ENCODE peak calls at places on chromosomes 3 and 15, in six cellular contexts. One of them, this sample, is unnamed.

GRCh38 chr3:126197854-126198584 is 17.6 kb upstream of the ALDH1L1 start:
- DNase-seq in sigmoid colon: peak; percentile 87
- DNase-seq in H1: no peak
- DNase-seq in CD8-positive, alpha-beta T cell: peak; percentile 42
- DNase-seq in heart left ventricle: peak; percentile 38
- DNase-seq in psoas muscle: peak; percentile 72
- DNase-seq in this sample: peak; percentile 91

GRCh38 chr15:62698646-62699045 is 343.9 kb upstream of the TPM1 start:
- DNase-seq in sigmoid colon: no peak
- DNase-seq in CD8-positive, alpha-beta T cell: no peak
- DNase-seq in heart left ventricle: no peak
- DNase-seq in H1: no peak
- DNase-seq in psoas muscle: no peak
- DNase-seq in this sample: no peak

GRCh38 chr3:117243657-117244056 is 534.1 kb downstream of the TUSC7 start:
- DNase-seq in sigmoid colon: no peak
- DNase-seq in heart left ventricle: no peak
- DNase-seq in psoas muscle: no peak
- DNase-seq in H1: no peak
- DNase-seq in CD8-positive, alpha-beta T cell: no peak
- DNase-seq in this sample: peak; percentile 3

GRCh38 chr3:40044487-40044886 is 235.1 kb downstream of the MYRIP start:
- DNase-seq in sigmoid colon: no peak
- DNase-seq in heart left ventricle: no peak
- DNase-seq in CD8-positive, alpha-beta T cell: no peak
- DNase-seq in psoas muscle: no peak
- DNase-seq in H1: no peak
- DNase-seq in this sample: peak; percentile 31

GRCh38 chr3:172512363-172512762 is 10.9 kb downstream of the TNFSF10 start:
- DNase-seq in sigmoid colon: peak; percentile 76
- DNase-seq in psoas muscle: peak; percentile 50
- DNase-seq in CD8-positive, alpha-beta T cell: peak; percentile 64
- DNase-seq in H1: no peak
- DNase-seq in heart left ventricle: peak; percentile 59
- DNase-seq in this sample: no peak

GRCh38 chr3:172177046-172177445 is 137.7 kb downstream of the FNDC3B start:
- DNase-seq in heart left ventricle: peak; percentile 25
- DNase-seq in H1: no peak
- DNase-seq in sigmoid colon: no peak
- DNase-seq in CD8-positive, alpha-beta T cell: no peak
- DNase-seq in psoas muscle: no peak
- DNase-seq in this sample: peak; percentile 72

GRCh38 chr3:29686889-29687592 is 406.2 kb downstream of the RBMS3 start:
- DNase-seq in psoas muscle: no peak
- DNase-seq in heart left ventricle: no peak
- DNase-seq in H1: no peak
- DNase-seq in sigmoid colon: no peak
- DNase-seq in CD8-positive, alpha-beta T cell: no peak
- DNase-seq in this sample: no peak

GRCh38 chr3:119559441-119559963 is at the start of gene CD80:
- DNase-seq in sigmoid colon: peak; percentile 73
- DNase-seq in heart left ventricle: peak; percentile 44
- DNase-seq in CD8-positive, alpha-beta T cell: peak; percentile 48
- DNase-seq in H1: no peak
- DNase-seq in psoas muscle: peak; percentile 28
- DNase-seq in this sample: peak; percentile 63

GRCh38 chr3:69488026-69488425 is 102.1 kb upstream of the FRMD4B start:
- DNase-seq in sigmoid colon: no peak
- DNase-seq in CD8-positive, alpha-beta T cell: no peak
- DNase-seq in psoas muscle: no peak
- DNase-seq in H1: no peak
- DNase-seq in heart left ventricle: no peak
- DNase-seq in this sample: no peak

GRCh38 chr15:99426431-99427105 is 139.2 kb upstream of the MEF2A start:
- DNase-seq in psoas muscle: no peak
- DNase-seq in H1: no peak
- DNase-seq in CD8-positive, alpha-beta T cell: no peak
- DNase-seq in heart left ventricle: no peak
- DNase-seq in sigmoid colon: peak; percentile 45
- DNase-seq in this sample: no peak

GRCh38 chr15:59997070-59997701 is 6.9 kb upstream of the FOXB1 start:
- DNase-seq in CD8-positive, alpha-beta T cell: peak; percentile 53
- DNase-seq in heart left ventricle: no peak
- DNase-seq in psoas muscle: no peak
- DNase-seq in sigmoid colon: no peak
- DNase-seq in H1: peak; percentile 82
- DNase-seq in this sample: no peak

GRCh38 chr15:94674251-94674650 is 442.9 kb downstream of the MCTP2 start:
- DNase-seq in H1: no peak
- DNase-seq in heart left ventricle: no peak
- DNase-seq in sigmoid colon: no peak
- DNase-seq in psoas muscle: no peak
- DNase-seq in CD8-positive, alpha-beta T cell: no peak
- DNase-seq in this sample: no peak

GRCh38 chr3:1092771-1093170 is at the start of gene CNTN6:
- DNase-seq in heart left ventricle: no peak
- DNase-seq in CD8-positive, alpha-beta T cell: no peak
- DNase-seq in sigmoid colon: no peak
- DNase-seq in psoas muscle: no peak
- DNase-seq in H1: no peak
- DNase-seq in this sample: peak; percentile 17

GRCh38 chr3:157175678-157176077 is 15.7 kb upstream of the CCNL1 start:
- DNase-seq in psoas muscle: no peak
- DNase-seq in heart left ventricle: no peak
- DNase-seq in sigmoid colon: peak; percentile 76
- DNase-seq in H1: no peak
- DNase-seq in CD8-positive, alpha-beta T cell: peak; percentile 19
- DNase-seq in this sample: peak; percentile 29

GRCh38 chr3:30448946-30449686 is 157.3 kb upstream of the TGFBR2 start:
- DNase-seq in sigmoid colon: no peak
- DNase-seq in psoas muscle: no peak
- DNase-seq in heart left ventricle: no peak
- DNase-seq in H1: no peak
- DNase-seq in CD8-positive, alpha-beta T cell: no peak
- DNase-seq in this sample: no peak

GRCh38 chr3:186669378-186670084 is 3.7 kb downstream of the HRG start:
- DNase-seq in psoas muscle: no peak
- DNase-seq in CD8-positive, alpha-beta T cell: no peak
- DNase-seq in sigmoid colon: no peak
- DNase-seq in H1: no peak
- DNase-seq in heart left ventricle: no peak
- DNase-seq in this sample: no peak

GRCh38 chr15:77870195-77871065 is 207.1 kb downstream of the TBC1D2B start:
- DNase-seq in heart left ventricle: peak; percentile 61
- DNase-seq in psoas muscle: peak; percentile 65
- DNase-seq in CD8-positive, alpha-beta T cell: peak; percentile 25
- DNase-seq in H1: peak; percentile 39
- DNase-seq in sigmoid colon: peak; percentile 68
- DNase-seq in this sample: peak; percentile 63

GRCh38 chr3:188649521-188649920 is 495.6 kb downstream of the LPP start:
- DNase-seq in CD8-positive, alpha-beta T cell: no peak
- DNase-seq in sigmoid colon: no peak
- DNase-seq in psoas muscle: no peak
- DNase-seq in heart left ventricle: no peak
- DNase-seq in H1: no peak
- DNase-seq in this sample: no peak

GRCh38 chr3:129629011-129629410 is 22.5 kb upstream of the PLXND1 start:
- DNase-seq in H1: no peak
- DNase-seq in psoas muscle: no peak
- DNase-seq in sigmoid colon: no peak
- DNase-seq in CD8-positive, alpha-beta T cell: no peak
- DNase-seq in heart left ventricle: no peak
- DNase-seq in this sample: no peak

GRCh38 chr3:138348107-138348949 is at the start of gene MRAS:
- DNase-seq in sigmoid colon: peak; percentile 90
- DNase-seq in CD8-positive, alpha-beta T cell: no peak
- DNase-seq in psoas muscle: peak; percentile 88
- DNase-seq in heart left ventricle: peak; percentile 82
- DNase-seq in H1: peak; percentile 46
- DNase-seq in this sample: peak; percentile 48

GRCh38 chr15:72231847-72232461 is 964 bp upstream of the PKM start:
- DNase-seq in heart left ventricle: peak; percentile 38
- DNase-seq in sigmoid colon: no peak
- DNase-seq in psoas muscle: peak; percentile 47
- DNase-seq in H1: no peak
- DNase-seq in CD8-positive, alpha-beta T cell: peak; percentile 61
- DNase-seq in this sample: peak; percentile 70

GRCh38 chr3:100209948-100210776 is 50.6 kb upstream of the TBC1D23 start:
- DNase-seq in psoas muscle: no peak
- DNase-seq in sigmoid colon: no peak
- DNase-seq in H1: no peak
- DNase-seq in heart left ventricle: no peak
- DNase-seq in CD8-positive, alpha-beta T cell: no peak
- DNase-seq in this sample: no peak

GRCh38 chr3:138081371-138082084 is 33.9 kb downstream of the DZIP1L start:
- DNase-seq in CD8-positive, alpha-beta T cell: no peak
- DNase-seq in H1: no peak
- DNase-seq in sigmoid colon: no peak
- DNase-seq in heart left ventricle: no peak
- DNase-seq in psoas muscle: no peak
- DNase-seq in this sample: no peak

GRCh38 chr15:43412096-43412495 is 41.2 kb downstream of the TUBGCP4 start:
- DNase-seq in sigmoid colon: no peak
- DNase-seq in H1: no peak
- DNase-seq in heart left ventricle: no peak
- DNase-seq in psoas muscle: no peak
- DNase-seq in CD8-positive, alpha-beta T cell: no peak
- DNase-seq in this sample: no peak

DNA sequence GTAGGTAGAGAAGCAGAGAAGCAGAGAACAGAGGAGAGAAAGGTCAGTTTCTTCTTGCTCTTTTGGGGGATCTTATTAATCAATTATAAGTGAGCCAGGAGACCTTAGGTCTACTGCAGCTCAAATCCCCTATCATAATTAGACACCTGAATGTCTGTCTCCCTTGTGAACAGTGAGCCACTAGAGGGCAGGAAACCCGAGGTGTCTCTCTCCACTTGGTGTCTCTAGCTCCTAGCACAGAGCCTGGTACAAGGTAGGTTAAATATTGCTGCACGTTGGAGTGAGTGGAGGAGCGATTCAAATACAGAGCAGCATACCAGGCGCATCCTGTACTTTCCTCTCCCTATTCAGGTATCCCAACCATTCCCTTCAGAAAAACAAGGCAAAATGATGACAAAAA is 2.0 kb upstream of the ST8SIA2 start:
- DNase-seq in CD8-positive, alpha-beta T cell: no peak
- DNase-seq in psoas muscle: no peak
- DNase-seq in heart left ventricle: no peak
- DNase-seq in H1: no peak
- DNase-seq in sigmoid colon: no peak
- DNase-seq in this sample: peak; percentile 47
- TF ChIP-seq CTCF in CD8-positive, alpha-beta T cell: no peak
- TF ChIP-seq CTCF in psoas muscle: peak; percentile 34
- TF ChIP-seq CTCF in heart left ventricle: peak; percentile 45
- TF ChIP-seq CTCF in H1: peak; percentile 82
- TF ChIP-seq CTCF in sigmoid colon: no peak
- TF ChIP-seq CTCF in this sample: peak; percentile 49

GRCh38 chr3:128497305-128498126 is 4.5 kb upstream of the GATA2 start:
- DNase-seq in CD8-positive, alpha-beta T cell: peak; percentile 63
- DNase-seq in psoas muscle: peak; percentile 61
- DNase-seq in sigmoid colon: peak; percentile 67
- DNase-seq in H1: no peak
- DNase-seq in heart left ventricle: peak; percentile 74
- DNase-seq in this sample: peak; percentile 85

GRCh38 chr3:128496602-128497304 is 3.8 kb upstream of the GATA2 start:
- DNase-seq in psoas muscle: peak; percentile 27
- DNase-seq in sigmoid colon: peak; percentile 72
- DNase-seq in CD8-positive, alpha-beta T cell: no peak
- DNase-seq in heart left ventricle: no peak
- DNase-seq in H1: no peak
- DNase-seq in this sample: no peak

GRCh38 chr3:128495435-128495970 is 2.5 kb upstream of the GATA2 start:
- DNase-seq in psoas muscle: no peak
- DNase-seq in H1: no peak
- DNase-seq in CD8-positive, alpha-beta T cell: no peak
- DNase-seq in heart left ventricle: no peak
- DNase-seq in sigmoid colon: peak; percentile 42
- DNase-seq in this sample: no peak

GRCh38 chr3:128494152-128494650 is 1.2 kb upstream of the GATA2 start:
- DNase-seq in CD8-positive, alpha-beta T cell: no peak
- DNase-seq in psoas muscle: no peak
- DNase-seq in sigmoid colon: peak; percentile 14
- DNase-seq in heart left ventricle: no peak
- DNase-seq in H1: no peak
- DNase-seq in this sample: no peak

GRCh38 chr3:128496019-128496601 is 3.1 kb upstream of the GATA2 start:
- DNase-seq in CD8-positive, alpha-beta T cell: no peak
- DNase-seq in heart left ventricle: no peak
- DNase-seq in psoas muscle: no peak
- DNase-seq in sigmoid colon: peak; percentile 38
- DNase-seq in H1: no peak
- DNase-seq in this sample: no peak
- H3K4me1 ChIP-seq in CD8-positive, alpha-beta T cell: peaks cover 23% of the 10 kb centered on the region
- H3K4me1 ChIP-seq in heart left ventricle: peaks cover 21% of the 10 kb centered on the region
- H3K4me1 ChIP-seq in psoas muscle: peaks cover 35% of the 10 kb centered on the region
- H3K4me1 ChIP-seq in sigmoid colon: no peaks in the 10 kb centered on the region
- H3K4me1 ChIP-seq in H1: peaks cover 25% of the 10 kb centered on the region
- H3K4me1 ChIP-seq in this sample: peaks cover 5% of the 10 kb centered on the region

DNA sequence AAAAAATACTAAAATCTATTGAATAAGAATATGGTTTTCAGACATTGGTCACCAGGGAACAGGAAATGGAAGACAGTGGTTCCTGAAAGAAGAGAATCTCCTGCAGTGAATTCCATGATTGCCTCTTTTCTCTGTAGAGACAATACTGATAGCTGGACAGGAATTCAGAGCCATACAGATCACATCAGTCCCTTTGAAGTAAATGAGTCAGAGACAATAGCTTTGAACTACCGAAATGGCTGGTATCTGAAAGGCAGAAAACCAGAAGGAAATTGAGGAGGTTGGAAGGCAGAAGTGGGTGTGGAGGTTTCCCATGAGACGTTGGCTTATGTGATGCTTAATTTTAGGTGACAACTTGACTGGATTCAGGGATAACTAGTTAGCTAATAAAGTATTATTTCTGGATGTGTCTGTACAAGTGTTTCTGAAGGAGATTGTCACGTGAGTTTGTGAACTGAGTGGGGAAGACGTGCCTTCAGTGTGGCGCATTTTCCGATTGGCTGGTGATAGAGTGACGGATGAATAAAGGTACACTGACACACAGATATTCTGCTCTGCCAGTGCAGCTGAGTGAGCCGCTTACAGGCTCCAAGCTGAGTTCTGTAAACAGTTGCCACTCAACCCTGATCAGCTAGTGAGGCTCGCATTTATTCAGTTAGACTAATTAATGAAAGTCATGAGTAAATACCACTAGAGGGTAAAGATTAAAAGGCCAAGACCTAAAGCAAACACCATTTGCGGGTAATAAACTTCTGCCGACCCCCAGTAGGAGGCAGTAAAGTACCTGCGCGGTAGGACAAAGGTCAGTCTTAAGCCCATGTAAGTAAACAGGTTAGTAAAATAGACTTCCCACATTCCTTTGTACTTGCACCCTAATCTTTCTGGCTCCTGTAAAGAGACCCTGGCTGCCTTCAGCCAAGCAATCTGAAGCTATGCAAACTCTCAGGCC is 1298.6 kb downstream of the SI start:
- DNase-seq in CD8-positive, alpha-beta T cell: no peak
- DNase-seq in heart left ventricle: no peak
- DNase-seq in sigmoid colon: no peak
- DNase-seq in psoas muscle: no peak
- DNase-seq in H1: peak; percentile 19
- DNase-seq in this sample: peak; percentile 5
- TF ChIP-seq CTCF in CD8-positive, alpha-beta T cell: no peak
- TF ChIP-seq CTCF in heart left ventricle: no peak
- TF ChIP-seq CTCF in sigmoid colon: no peak
- TF ChIP-seq CTCF in psoas muscle: no peak
- TF ChIP-seq CTCF in H1: peak; percentile 51
- TF ChIP-seq CTCF in this sample: peak; percentile 24

GRCh38 chr3:73503781-73504180 is 121.0 kb downstream of the PDZRN3 start:
- DNase-seq in CD8-positive, alpha-beta T cell: no peak
- DNase-seq in heart left ventricle: no peak
- DNase-seq in H1: no peak
- DNase-seq in psoas muscle: no peak
- DNase-seq in sigmoid colon: no peak
- DNase-seq in this sample: no peak
- H3K4me1 ChIP-seq in CD8-positive, alpha-beta T cell: no peaks in the 10 kb centered on the region
- H3K4me1 ChIP-seq in heart left ventricle: peaks cover 5% of the 10 kb centered on the region
- H3K4me1 ChIP-seq in H1: no peaks in the 10 kb centered on the region
- H3K4me1 ChIP-seq in psoas muscle: peaks cover 50% of the 10 kb centered on the region
- H3K4me1 ChIP-seq in sigmoid colon: no peaks in the 10 kb centered on the region
- H3K4me1 ChIP-seq in this sample: no peaks in the 10 kb centered on the region

This sample was measured in A673.